ENCODE peak calls at places on chromosomes 4 and X, in five cellular contexts. One of them, this sample, is unnamed. For H3K27me3, the result is how much of the 10 kb centered on the place peaks cover.

GRCh38 chr4:150302553-150302952 is 224.3 kb downstream of the DCLK2 start:
- DNase-seq in breast epithelium: no peak
- DNase-seq in GM12878: no peak
- DNase-seq in SK-N-SH: no peak
- DNase-seq in esophagus muscularis mucosa: no peak
- DNase-seq in this sample: no peak

GRCh38 chr4:153483432-153484418 is 17.6 kb downstream of the TMEM131L start:
- DNase-seq in breast epithelium: no peak
- DNase-seq in GM12878: no peak
- DNase-seq in SK-N-SH: no peak
- DNase-seq in esophagus muscularis mucosa: no peak
- DNase-seq in this sample: no peak

GRCh38 chrX:50988649-50989048 is 78.1 kb downstream of the BMP15 start:
- DNase-seq in breast epithelium: no peak
- DNase-seq in GM12878: no peak
- DNase-seq in SK-N-SH: peak
- DNase-seq in esophagus muscularis mucosa: no peak
- DNase-seq in this sample: no peak

GRCh38 chr4:121246698-121247097 is 82.6 kb upstream of the TNIP3 start:
- DNase-seq in breast epithelium: no peak
- DNase-seq in GM12878: no peak
- DNase-seq in SK-N-SH: no peak
- DNase-seq in esophagus muscularis mucosa: no peak
- DNase-seq in this sample: no peak

GRCh38 chr4:20679946-20680345 is 20.3 kb upstream of the PACRGL start:
- DNase-seq in breast epithelium: no peak
- DNase-seq in GM12878: no peak
- DNase-seq in SK-N-SH: no peak
- DNase-seq in esophagus muscularis mucosa: no peak
- DNase-seq in this sample: no peak

GRCh38 chr4:152460488-152460887 is 75.4 kb downstream of the FBXW7 start:
- DNase-seq in breast epithelium: no peak
- DNase-seq in GM12878: peak
- DNase-seq in SK-N-SH: no peak
- DNase-seq in esophagus muscularis mucosa: no peak
- DNase-seq in this sample: no peak

GRCh38 chrX:53282313-53282712 is 929 bp upstream of the IQSEC2 start:
- DNase-seq in breast epithelium: no peak
- DNase-seq in GM12878: no peak
- DNase-seq in SK-N-SH: no peak
- DNase-seq in esophagus muscularis mucosa: no peak
- DNase-seq in this sample: no peak

GRCh38 chrX:45557390-45557789 is 356.7 kb upstream of the DIPK2B start:
- DNase-seq in breast epithelium: no peak
- DNase-seq in GM12878: no peak
- DNase-seq in SK-N-SH: no peak
- DNase-seq in esophagus muscularis mucosa: no peak
- DNase-seq in this sample: no peak

GRCh38 chr4:186781032-186781917 is 57.6 kb upstream of the FAT1 start:
- DNase-seq in breast epithelium: no peak
- DNase-seq in GM12878: no peak
- DNase-seq in SK-N-SH: no peak
- DNase-seq in esophagus muscularis mucosa: no peak
- DNase-seq in this sample: no peak

GRCh38 chr4:6491235-6491634 is 18.8 kb upstream of the PPP2R2C start:
- DNase-seq in breast epithelium: peak
- DNase-seq in GM12878: no peak
- DNase-seq in SK-N-SH: no peak
- DNase-seq in esophagus muscularis mucosa: peak
- DNase-seq in this sample: no peak

GRCh38 chr4:86031927-86032326 is 327.9 kb downstream of the MAPK10 start:
- DNase-seq in breast epithelium: no peak
- DNase-seq in GM12878: no peak
- DNase-seq in SK-N-SH: no peak
- DNase-seq in esophagus muscularis mucosa: no peak
- DNase-seq in this sample: no peak

GRCh38 chr4:158863296-158863695 is 94.5 kb downstream of the FNIP2 start:
- DNase-seq in breast epithelium: no peak
- DNase-seq in GM12878: no peak
- DNase-seq in SK-N-SH: no peak
- DNase-seq in esophagus muscularis mucosa: no peak
- DNase-seq in this sample: no peak

GRCh38 chr4:88457307-88458090 is 580 bp downstream of the HERC5 start:
- DNase-seq in breast epithelium: no peak
- DNase-seq in GM12878: no peak
- DNase-seq in SK-N-SH: peak
- DNase-seq in esophagus muscularis mucosa: no peak
- DNase-seq in this sample: peak

GRCh38 chrX:120022763-120023162 is 54.7 kb downstream of the RHOXF2B start:
- DNase-seq in breast epithelium: no peak
- DNase-seq in GM12878: no peak
- DNase-seq in SK-N-SH: no peak
- DNase-seq in esophagus muscularis mucosa: no peak
- DNase-seq in this sample: no peak

GRCh38 chr4:78612398-78613005 is 60.9 kb downstream of the ANXA3 start:
- DNase-seq in breast epithelium: no peak
- DNase-seq in GM12878: no peak
- DNase-seq in SK-N-SH: peak
- DNase-seq in esophagus muscularis mucosa: no peak
- DNase-seq in this sample: peak

GRCh38 chr4:19300213-19300612 is 951.5 kb upstream of the SLIT2 start:
- DNase-seq in breast epithelium: no peak
- DNase-seq in GM12878: no peak
- DNase-seq in SK-N-SH: no peak
- DNase-seq in esophagus muscularis mucosa: no peak
- DNase-seq in this sample: no peak

GRCh38 chrX:19544693-19545305 is 29.5 kb upstream of the MAP3K15 start:
- DNase-seq in breast epithelium: no peak
- DNase-seq in GM12878: no peak
- DNase-seq in SK-N-SH: peak
- DNase-seq in esophagus muscularis mucosa: no peak
- DNase-seq in this sample: peak

GRCh38 chrX:134669378-134670098 is 11.3 kb upstream of the PLAC1 start:
- DNase-seq in breast epithelium: no peak
- DNase-seq in GM12878: no peak
- DNase-seq in SK-N-SH: peak
- DNase-seq in esophagus muscularis mucosa: no peak
- DNase-seq in this sample: peak

GRCh38 chr4:156805696-156806095 is 165.9 kb downstream of the PDGFC start:
- DNase-seq in breast epithelium: no peak
- DNase-seq in GM12878: no peak
- DNase-seq in SK-N-SH: no peak
- DNase-seq in esophagus muscularis mucosa: no peak
- DNase-seq in this sample: no peak

GRCh38 chrX:74603040-74603439 is 11.4 kb downstream of the RLIM start:
- DNase-seq in breast epithelium: no peak
- DNase-seq in GM12878: no peak
- DNase-seq in SK-N-SH: no peak
- DNase-seq in esophagus muscularis mucosa: no peak
- DNase-seq in this sample: no peak

GRCh38 chrX:74602142-74602541 is 12.3 kb downstream of the RLIM start:
- DNase-seq in breast epithelium: no peak
- DNase-seq in GM12878: no peak
- DNase-seq in SK-N-SH: no peak
- DNase-seq in esophagus muscularis mucosa: no peak
- DNase-seq in this sample: no peak

GRCh38 chrX:74606342-74606741 is 8.1 kb downstream of the RLIM start:
- DNase-seq in breast epithelium: no peak
- DNase-seq in GM12878: no peak
- DNase-seq in SK-N-SH: no peak
- DNase-seq in esophagus muscularis mucosa: no peak
- DNase-seq in this sample: no peak

GRCh38 chrX:74606799-74607198 is 7.6 kb downstream of the RLIM start:
- DNase-seq in breast epithelium: no peak
- DNase-seq in GM12878: no peak
- DNase-seq in SK-N-SH: no peak
- DNase-seq in esophagus muscularis mucosa: no peak
- DNase-seq in this sample: no peak
- TF ChIP-seq POLR2AphosphoS5 in breast epithelium: no peak
- TF ChIP-seq POLR2AphosphoS5 in GM12878: no peak
- TF ChIP-seq POLR2AphosphoS5 in SK-N-SH: no peak
- TF ChIP-seq POLR2AphosphoS5 in esophagus muscularis mucosa: no peak
- TF ChIP-seq POLR2AphosphoS5 in this sample: no peak

DNA sequence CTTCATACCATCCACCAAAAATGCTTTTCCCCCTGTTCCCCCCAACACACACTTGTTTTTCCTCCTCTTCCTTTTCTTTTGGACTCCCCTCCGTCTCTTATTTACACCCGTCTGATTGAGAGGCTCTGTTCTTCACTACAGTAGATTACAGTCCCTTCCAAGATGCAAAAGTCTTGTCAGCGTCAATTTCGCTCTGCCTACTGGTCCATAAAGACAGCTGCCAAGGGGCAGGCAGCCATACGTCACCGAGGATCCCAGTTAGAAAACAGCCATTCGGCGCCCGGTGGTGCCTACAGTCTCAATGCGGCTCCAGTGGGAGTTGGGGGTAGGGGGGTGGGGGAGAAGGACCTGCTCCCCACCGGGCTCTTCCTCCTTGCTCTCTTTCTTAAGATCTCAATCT is at the start of gene GPM6B:
- DNase-seq in breast epithelium: no peak
- DNase-seq in GM12878: no peak
- DNase-seq in SK-N-SH: no peak
- DNase-seq in esophagus muscularis mucosa: no peak
- DNase-seq in this sample: no peak
- H3K27me3 ChIP-seq in breast epithelium: under half
- H3K27me3 ChIP-seq in GM12878: under half
- H3K27me3 ChIP-seq in SK-N-SH: under half
- H3K27me3 ChIP-seq in esophagus muscularis mucosa: under half
- H3K27me3 ChIP-seq in this sample: under half

DNA sequence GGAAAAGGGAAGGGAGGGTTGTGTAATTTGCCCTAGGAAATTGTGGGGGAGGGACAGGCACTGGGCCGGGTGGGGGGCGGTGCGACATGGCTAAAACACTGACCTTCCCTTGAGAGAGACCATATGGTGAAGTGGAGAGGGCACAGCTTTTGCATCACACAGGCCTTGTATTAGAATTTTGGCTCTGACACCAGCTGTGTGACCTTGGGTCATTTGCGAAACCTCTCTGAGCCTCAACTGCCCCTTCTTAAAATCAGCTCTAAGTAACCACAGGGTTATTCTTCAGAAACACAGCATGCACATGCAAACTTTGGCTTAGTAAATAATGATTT is 25.8 kb downstream of the PDGFRA start:
- DNase-seq in breast epithelium: no peak
- DNase-seq in GM12878: no peak
- DNase-seq in SK-N-SH: no peak
- DNase-seq in esophagus muscularis mucosa: peak
- DNase-seq in this sample: no peak
- TF ChIP-seq POLR2AphosphoS5 in breast epithelium: no peak
- TF ChIP-seq POLR2AphosphoS5 in GM12878: no peak
- TF ChIP-seq POLR2AphosphoS5 in SK-N-SH: no peak
- TF ChIP-seq POLR2AphosphoS5 in esophagus muscularis mucosa: no peak
- TF ChIP-seq POLR2AphosphoS5 in this sample: no peak

GRCh38 chr4:139599076-139599475 is 43.1 kb upstream of the SETD7 start:
- DNase-seq in breast epithelium: no peak
- DNase-seq in GM12878: no peak
- DNase-seq in SK-N-SH: no peak
- DNase-seq in esophagus muscularis mucosa: no peak
- DNase-seq in this sample: no peak
- H3K27me3 ChIP-seq in breast epithelium: under half
- H3K27me3 ChIP-seq in GM12878: under half
- H3K27me3 ChIP-seq in SK-N-SH: under half
- H3K27me3 ChIP-seq in esophagus muscularis mucosa: under half
- H3K27me3 ChIP-seq in this sample: under half

GRCh38 chrX:131565909-131566308 is 22.0 kb downstream of the OR13H1 start:
- DNase-seq in breast epithelium: no peak
- DNase-seq in GM12878: no peak
- DNase-seq in SK-N-SH: no peak
- DNase-seq in esophagus muscularis mucosa: no peak
- DNase-seq in this sample: no peak
- TF ChIP-seq POLR2AphosphoS5 in breast epithelium: no peak
- TF ChIP-seq POLR2AphosphoS5 in GM12878: no peak
- TF ChIP-seq POLR2AphosphoS5 in SK-N-SH: no peak
- TF ChIP-seq POLR2AphosphoS5 in esophagus muscularis mucosa: no peak
- TF ChIP-seq POLR2AphosphoS5 in this sample: no peak

GRCh38 chrX:25006586-25007058 is 9.1 kb downstream of the ARX start:
- DNase-seq in breast epithelium: no peak
- DNase-seq in GM12878: no peak
- DNase-seq in SK-N-SH: no peak
- DNase-seq in esophagus muscularis mucosa: no peak
- DNase-seq in this sample: no peak
- H3K27me3 ChIP-seq in breast epithelium: half or more
- H3K27me3 ChIP-seq in GM12878: under half
- H3K27me3 ChIP-seq in SK-N-SH: under half
- H3K27me3 ChIP-seq in esophagus muscularis mucosa: half or more
- H3K27me3 ChIP-seq in this sample: half or more